ENCODE peak calls at places on chromosomes 11 and 22, in four cellular contexts. M is fibroblast of pulmonary artery, J is T follicular helper cell, Y is HFF-Myc. I is an unnamed sample.

GRCh38 chr22:49763138-49763537 is 64.5 kb downstream of the BRD1 start:
- DNase-seq in Y (no peak), J (no peak), M (no peak), I (no peak)

GRCh38 chr11:48020092-48020755 is 39.9 kb downstream of the PTPRJ start:
- DNase-seq in J (no peak), Y (no peak), M (no peak), I (peak; percentile 72)

GRCh38 chr22:39311592-39312400 is 7.6 kb downstream of the RPL3 start:
- DNase-seq in Y (no peak), J (no peak), M (no peak), I (no peak)

GRCh38 chr11:6531267-6531752 is 34.2 kb downstream of the DNHD1 start:
- DNase-seq in M (peak; percentile 70), J (no peak), Y (peak; percentile 33), I (no peak)

GRCh38 chr22:45320326-45320976 is 10.7 kb downstream of the FAM118A start:
- DNase-seq in J (no peak), Y (no peak), M (no peak), I (no peak)

GRCh38 chr22:20553947-20554741 is 46.7 kb downstream of the MED15 start:
- DNase-seq in Y (no peak), J (no peak), M (no peak), I (no peak)

GRCh38 chr11:20008190-20008801 is 152.0 kb downstream of the DBX1 start:
- DNase-seq in M (no peak), J (no peak), Y (no peak), I (no peak)

GRCh38 chr11:2537896-2538855 is 93.4 kb downstream of the KCNQ1 start:
- DNase-seq in M (no peak), J (no peak), Y (no peak), I (no peak)

GRCh38 chr11:29963796-29964195 is 53.0 kb downstream of the KCNA4 start:
- DNase-seq in Y (no peak), M (no peak), J (no peak), I (no peak)

GRCh38 chr11:76605338-76606074 is 65.0 kb downstream of the LRRC32 start:
- DNase-seq in Y (no peak), J (no peak), M (no peak), I (no peak)

GRCh38 chr11:6319001-6319878 is 1.1 kb downstream of the CAVIN3 start:
- DNase-seq in Y (no peak), J (no peak), M (peak; percentile 52), I (peak; percentile 97)

GRCh38 chr11:9046376-9046775 is 42.6 kb upstream of the NRIP3 start:
- DNase-seq in M (no peak), Y (no peak), J (no peak), I (no peak)

GRCh38 chr22:24208012-24208749 is 26.9 kb downstream of the SUSD2 start:
- DNase-seq in M (peak; percentile 99), J (no peak), Y (peak; percentile 48), I (peak; percentile 88)

GRCh38 chr11:131758726-131759125 is 388.3 kb downstream of the NTM start:
- DNase-seq in J (no peak), Y (no peak), M (no peak), I (no peak)

GRCh38 chr11:128294685-128295079 is 292.7 kb downstream of the ETS1 start:
- DNase-seq in J (no peak), Y (no peak), M (peak; percentile 27), I (peak; percentile 18)

GRCh38 chr11:65489706-65490310 is 9.0 kb upstream of the MALAT1 start:
- DNase-seq in M (peak; percentile 60), Y (no peak), J (no peak), I (no peak)

GRCh38 chr11:63212742-63213141 is 30.7 kb downstream of the SLC22A25 start:
- DNase-seq in Y (peak; percentile 1), M (peak; percentile 31), J (no peak), I (no peak)

GRCh38 chr11:45252134-45252856 is 33.8 kb downstream of the SYT13 start:
- DNase-seq in M (peak; percentile 20), Y (no peak), J (peak; percentile 8), I (no peak)

GRCh38 chr22:30426395-30427353 is 1.1 kb downstream of the MTFP1 start:
- DNase-seq in Y (no peak), J (peak; percentile 82), M (peak; percentile 81), I (peak; percentile 49)

GRCh38 chr11:1147792-1148191 is 10.0 kb upstream of the MUC5AC start:
- DNase-seq in J (no peak), M (no peak), Y (no peak), I (no peak)

GRCh38 chr11:62556872-62557631 is 10.4 kb upstream of the AHNAK start:
- DNase-seq in J (no peak), M (no peak), Y (no peak), I (peak; percentile 20)

GRCh38 chr11:110857885-110858555 is 145.8 kb upstream of the ARHGAP20 start:
- DNase-seq in J (no peak), Y (no peak), M (peak; percentile 25), I (no peak)

GRCh38 chr11:66701432-66702240 is 23.9 kb upstream of the RBM4B start:
- DNase-seq in J (no peak), Y (no peak), M (no peak), I (no peak)